ENCODE peak calls at places on chromosome 5, in six cellular contexts. N is sigmoid colon; X is neural progenitor cell; U is heart right ventricle; Q is cardiac muscle cell; V is CD4-positive, alpha-beta memory T cell. W is an unnamed sample. For H3K4me1, the result is how much of the 10 kb centered on the place peaks cover.

GRCh38 chr5:40720071-40720470 is 35.7 kb downstream of the TTC33 start:
- DNase-seq in U (no peak), X (no peak), Q (no peak), N (no peak), V (no peak), W (no peak)

GRCh38 chr5:44847453-44847852 is 38.7 kb downstream of the MRPS30 start:
- DNase-seq in N (no peak), U (no peak), Q (no peak), X (peak), V (no peak), W (no peak)

GRCh38 chr5:43422143-43422542 is 10.0 kb upstream of the CCL28 start:
- DNase-seq in V (no peak), U (no peak), X (no peak), N (no peak), Q (peak), W (no peak)

GRCh38 chr5:137491121-137491520 is 8.0 kb downstream of the SPOCK1 start:
- DNase-seq in X (no peak), U (no peak), V (no peak), N (no peak), Q (no peak), W (no peak)

GRCh38 chr5:146291421-146292074 is 47.1 kb upstream of the POU4F3 start:
- DNase-seq in Q (peak), N (no peak), X (peak), U (no peak), V (peak), W (no peak)

GRCh38 chr5:113242481-113243348 is 192.1 kb downstream of the TSSK1B start:
- DNase-seq in U (no peak), V (no peak), Q (no peak), N (no peak), X (no peak), W (no peak)

GRCh38 chr5:14174235-14174636 is 31.1 kb downstream of the TRIO start:
- DNase-seq in Q (no peak), X (no peak), V (no peak), N (no peak), U (no peak), W (no peak)

GRCh38 chr5:111694183-111694582 is 62.8 kb downstream of the NREP start:
- DNase-seq in X (no peak), U (no peak), Q (peak), V (no peak), N (no peak), W (no peak)

GRCh38 chr5:171644536-171644935 is 141.1 kb upstream of the SMIM23 start:
- DNase-seq in V (no peak), X (no peak), Q (no peak), N (no peak), U (no peak), W (no peak)

GRCh38 chr5:153358315-153358976 is 132.0 kb upstream of the GRIA1 start:
- DNase-seq in N (no peak), U (no peak), V (no peak), X (no peak), Q (no peak), W (no peak)

GRCh38 chr5:35908814-35909213 is 29.6 kb downstream of the CAPSL start:
- DNase-seq in V (no peak), U (no peak), X (peak), Q (no peak), N (no peak), W (no peak)

GRCh38 chr5:51465165-51465564 is 81.9 kb downstream of the ISL1 start:
- DNase-seq in U (no peak), Q (no peak), X (peak), V (no peak), N (no peak), W (no peak)

GRCh38 chr5:143116817-143117216 is 286.7 kb downstream of the NR3C1 start:
- DNase-seq in Q (no peak), X (no peak), V (no peak), N (no peak), U (no peak), W (no peak)

GRCh38 chr5:126963822-126964375 is 66.5 kb downstream of the MARCHF3 start:
- DNase-seq in Q (no peak), X (no peak), U (no peak), N (no peak), V (no peak), W (no peak)

GRCh38 chr5:140145818-140146522 is 20.2 kb downstream of the IGIP start:
- DNase-seq in N (peak), V (peak), X (peak), U (peak), Q (peak), W (peak)

GRCh38 chr5:121976979-121977378 is 15.2 kb downstream of the SRFBP1 start:
- DNase-seq in Q (peak), U (no peak), N (no peak), V (no peak), X (no peak), W (no peak)

GRCh38 chr5:101102506-101102905 is 199.4 kb upstream of the ST8SIA4 start:
- DNase-seq in U (no peak), Q (no peak), X (no peak), V (no peak), N (no peak), W (no peak)

GRCh38 chr5:79074641-79075040 is 5.1 kb downstream of the BHMT2 start:
- DNase-seq in V (no peak), X (no peak), Q (peak), U (no peak), N (no peak), W (no peak)

GRCh38 chr5:115831163-115831768 is 10.1 kb downstream of the ATG12 start:
- DNase-seq in V (peak), N (no peak), X (peak), U (no peak), Q (peak), W (peak)

GRCh38 chr5:170427672-170428236 is 38.6 kb upstream of the KCNMB1 start:
- DNase-seq in V (no peak), N (no peak), X (no peak), U (peak), Q (peak), W (no peak)

GRCh38 chr5:149682532-149683076 is 47.5 kb upstream of the PPARGC1B start:
- DNase-seq in U (no peak), V (no peak), Q (no peak), X (no peak), N (no peak), W (no peak)

GRCh38 chr5:124240732-124241131 is 505.7 kb downstream of the ZNF608 start:
- DNase-seq in N (no peak), X (no peak), U (no peak), Q (no peak), V (no peak), W (no peak)

GRCh38 chr5:139392678-139393496 is 2.0 kb downstream of the PROB1 start:
- DNase-seq in U (peak), V (peak), X (peak), Q (peak), N (no peak), W (peak)

GRCh38 chr5:120231563-120231962 is 232.5 kb upstream of the PRR16 start:
- DNase-seq in X (no peak), Q (no peak), N (no peak), U (no peak), V (no peak), W (no peak)
- H3K4me1 ChIP-seq in X (under half), Q (under half), N (under half), U (under half), V (under half), W (under half)

GRCh38 chr5:5139358-5140050 is 626 bp upstream of the ADAMTS16 start:
- DNase-seq in N (no peak), Q (no peak), V (no peak), X (no peak), U (peak), W (no peak)
- H3K4me3 ChIP-seq in N (peak), Q (peak), V (no peak), X (peak), U (peak), W (no peak)

DNA sequence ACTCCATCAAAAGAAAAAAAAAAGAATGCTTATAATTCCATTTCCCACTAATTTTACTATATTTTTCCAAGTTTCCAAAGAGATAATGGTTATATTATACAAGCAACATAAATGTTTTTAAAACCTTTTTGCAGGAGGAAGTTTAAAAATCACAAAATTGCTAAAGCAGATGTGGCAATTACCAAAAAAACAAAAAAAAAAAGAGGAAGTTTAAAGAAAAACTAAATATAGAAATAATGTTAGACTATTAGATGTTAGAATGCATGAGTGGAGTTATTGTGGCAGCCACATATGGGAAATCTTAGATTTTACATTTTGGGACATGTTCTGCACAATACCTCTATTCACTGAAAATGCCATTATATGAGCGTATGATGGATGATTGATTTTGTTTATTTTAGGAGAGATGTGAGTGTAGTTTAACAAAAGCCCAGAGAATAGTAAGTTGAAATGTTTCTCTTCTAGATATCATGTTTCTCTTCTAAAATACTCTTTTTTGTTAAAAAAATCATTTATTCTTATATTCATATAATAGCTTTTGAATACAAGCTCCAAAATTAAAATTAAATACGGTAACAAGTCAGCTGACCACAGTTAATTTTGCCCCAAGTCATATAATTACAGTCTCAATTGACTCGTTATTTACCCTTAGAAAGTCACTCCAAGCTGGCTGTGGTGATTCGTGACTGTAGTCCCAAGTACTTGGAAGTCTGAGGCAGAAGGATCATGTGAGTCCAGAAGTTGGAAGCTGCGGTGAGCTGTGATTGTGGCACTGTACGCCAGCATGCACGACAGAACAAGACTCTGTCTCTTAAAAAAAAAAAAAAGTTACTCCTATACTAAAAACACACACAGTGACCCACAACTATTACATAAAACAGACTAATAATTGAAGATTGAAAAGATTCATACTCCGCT is 31.3 kb upstream of the DTWD2 start:
- DNase-seq in V (no peak), U (no peak), X (no peak), N (no peak), Q (no peak), W (no peak)
- H3K4me1 ChIP-seq in V (under half), U (under half), X (under half), N (under half), Q (under half), W (under half)

GRCh38 chr5:76867827-76868693 is 18.2 kb downstream of the S100Z start:
- DNase-seq in U (peak), N (no peak), Q (peak), X (peak), V (peak), W (peak)

GRCh38 chr5:76874088-76874581 is 24.3 kb downstream of the S100Z start:
- DNase-seq in Q (no peak), V (no peak), N (no peak), U (no peak), X (no peak), W (no peak)

GRCh38 chr5:76867027-76867426 is 17.2 kb downstream of the S100Z start:
- DNase-seq in N (no peak), V (no peak), Q (no peak), X (no peak), U (no peak), W (no peak)

GRCh38 chr5:76866503-76866902 is 16.7 kb downstream of the S100Z start:
- DNase-seq in U (no peak), X (no peak), Q (no peak), N (no peak), V (no peak), W (no peak)

DNA sequence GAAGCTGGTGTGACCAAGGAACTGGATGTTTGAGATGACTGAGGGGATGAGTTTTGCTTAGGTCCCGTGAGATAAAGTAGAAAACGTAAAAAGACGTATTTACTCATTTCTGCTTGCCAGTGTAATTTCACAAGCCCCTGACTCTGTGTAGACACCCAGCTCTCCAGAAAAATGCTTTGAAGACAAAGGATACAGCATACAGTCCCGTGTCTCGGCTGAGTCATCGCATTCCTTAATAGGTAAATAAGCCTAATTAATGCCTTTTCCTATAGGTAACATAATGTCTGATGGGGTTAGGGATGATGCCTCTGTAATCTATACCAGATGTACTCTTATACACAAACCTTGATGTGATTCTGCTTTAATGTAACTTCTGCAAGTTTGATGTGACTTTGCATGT is 20.2 kb downstream of the S100Z start:
- DNase-seq in X (no peak), N (no peak), Q (no peak), U (no peak), V (no peak), W (no peak)
- H3K4me3 ChIP-seq in X (no peak), N (no peak), Q (no peak), U (no peak), V (no peak), W (no peak)

GRCh38 chr5:16515532-16515931 is 49.9 kb upstream of the ZNF622 start:
- DNase-seq in N (no peak), Q (no peak), V (no peak), U (no peak), X (no peak), W (no peak)
- H3K4me1 ChIP-seq in N (under half), Q (under half), V (under half), U (under half), X (under half), W (under half)

DNA sequence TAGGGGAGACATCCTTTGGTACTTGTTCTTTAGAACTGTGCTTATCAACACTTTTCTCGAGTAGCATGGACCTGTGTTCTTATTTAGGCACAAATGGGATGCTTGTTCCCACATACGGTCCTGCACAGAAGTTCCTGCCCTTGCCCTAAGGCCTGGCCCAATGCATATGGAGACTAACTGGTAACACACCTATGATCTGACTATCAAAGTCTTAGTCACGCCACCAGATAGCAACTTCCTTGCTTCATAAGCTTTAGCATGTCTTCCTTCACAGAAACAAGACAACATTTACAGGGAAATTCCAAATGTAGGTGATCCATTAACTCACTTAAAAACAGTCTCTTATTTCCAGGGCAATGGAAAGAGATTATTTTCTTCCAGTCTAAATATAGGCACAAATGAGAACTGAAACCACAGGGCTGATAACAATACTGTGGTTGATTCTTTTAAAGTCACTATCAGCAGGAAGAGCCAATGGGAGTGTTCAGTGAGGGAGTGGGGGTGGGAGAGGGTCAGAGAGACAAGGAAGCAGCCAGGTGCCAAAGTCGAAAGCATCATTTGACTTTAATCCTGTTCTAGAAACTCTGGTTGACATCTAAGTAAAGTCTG is 268.9 kb upstream of the ANKRD55 start:
- DNase-seq in N (no peak), U (no peak), V (no peak), Q (peak), X (no peak), W (no peak)
- H3K4me3 ChIP-seq in N (no peak), U (no peak), V (no peak), Q (no peak), X (no peak), W (no peak)